ENCODE peak calls at places on chromosomes 1 and 21, in eight cellular contexts. One of them, this sample, is unnamed.

GRCh38 chr1:45011837-45012638 is at the start of gene UROD:
- DNase-seq in neuronal stem cell: peak; percentile 91
- DNase-seq in AG04450: peak; percentile 92
- DNase-seq in stimulated activated CD8-positive, alpha-beta memory T cell treated with anti-CD3 and anti-CD28 coated beads, Interleukin-4, amount 100 ng/mL, for 1 hour: peak; percentile 69
- DNase-seq in stimulated activated CD4-positive, alpha-beta T cell treated with anti-CD3 and anti-CD28 coated beads, TNF-alpha, amount 100 ng/mL, for 1 hour: peak; percentile 75
- DNase-seq in GM12865: peak; percentile 97
- DNase-seq in GM04504: peak; percentile 92
- DNase-seq in dorsolateral prefrontal cortex: peak; percentile 89
- DNase-seq in this sample: peak; percentile 25

GRCh38 chr1:36305915-36306209 is 306 bp upstream of the SH3D21 start:
- DNase-seq in GM04504: no peak
- DNase-seq in AG04450: no peak
- DNase-seq in GM12865: no peak
- DNase-seq in stimulated activated CD4-positive, alpha-beta T cell treated with anti-CD3 and anti-CD28 coated beads, TNF-alpha, amount 100 ng/mL, for 1 hour: no peak
- DNase-seq in dorsolateral prefrontal cortex: no peak
- DNase-seq in neuronal stem cell: no peak
- DNase-seq in stimulated activated CD8-positive, alpha-beta memory T cell treated with anti-CD3 and anti-CD28 coated beads, Interleukin-4, amount 100 ng/mL, for 1 hour: no peak
- DNase-seq in this sample: no peak

GRCh38 chr21:35430260-35430659 is 381.2 kb upstream of the RUNX1 start:
- DNase-seq in AG04450: no peak
- DNase-seq in stimulated activated CD4-positive, alpha-beta T cell treated with anti-CD3 and anti-CD28 coated beads, TNF-alpha, amount 100 ng/mL, for 1 hour: no peak
- DNase-seq in dorsolateral prefrontal cortex: no peak
- DNase-seq in GM04504: no peak
- DNase-seq in neuronal stem cell: no peak
- DNase-seq in stimulated activated CD8-positive, alpha-beta memory T cell treated with anti-CD3 and anti-CD28 coated beads, Interleukin-4, amount 100 ng/mL, for 1 hour: no peak
- DNase-seq in GM12865: no peak
- DNase-seq in this sample: no peak

GRCh38 chr1:38083541-38083940 is 36.9 kb upstream of the POU3F1 start:
- DNase-seq in dorsolateral prefrontal cortex: no peak
- DNase-seq in stimulated activated CD8-positive, alpha-beta memory T cell treated with anti-CD3 and anti-CD28 coated beads, Interleukin-4, amount 100 ng/mL, for 1 hour: no peak
- DNase-seq in neuronal stem cell: no peak
- DNase-seq in GM12865: no peak
- DNase-seq in stimulated activated CD4-positive, alpha-beta T cell treated with anti-CD3 and anti-CD28 coated beads, TNF-alpha, amount 100 ng/mL, for 1 hour: no peak
- DNase-seq in AG04450: no peak
- DNase-seq in GM04504: no peak
- DNase-seq in this sample: no peak

GRCh38 chr1:203401151-203401550 is 50.2 kb upstream of the FMOD start:
- DNase-seq in stimulated activated CD4-positive, alpha-beta T cell treated with anti-CD3 and anti-CD28 coated beads, TNF-alpha, amount 100 ng/mL, for 1 hour: no peak
- DNase-seq in GM04504: no peak
- DNase-seq in GM12865: no peak
- DNase-seq in neuronal stem cell: no peak
- DNase-seq in dorsolateral prefrontal cortex: no peak
- DNase-seq in stimulated activated CD8-positive, alpha-beta memory T cell treated with anti-CD3 and anti-CD28 coated beads, Interleukin-4, amount 100 ng/mL, for 1 hour: no peak
- DNase-seq in AG04450: no peak
- DNase-seq in this sample: no peak

GRCh38 chr1:156086256-156086662 is 4.0 kb upstream of the MEX3A start:
- DNase-seq in dorsolateral prefrontal cortex: no peak
- DNase-seq in GM12865: no peak
- DNase-seq in stimulated activated CD8-positive, alpha-beta memory T cell treated with anti-CD3 and anti-CD28 coated beads, Interleukin-4, amount 100 ng/mL, for 1 hour: no peak
- DNase-seq in GM04504: no peak
- DNase-seq in AG04450: no peak
- DNase-seq in stimulated activated CD4-positive, alpha-beta T cell treated with anti-CD3 and anti-CD28 coated beads, TNF-alpha, amount 100 ng/mL, for 1 hour: no peak
- DNase-seq in neuronal stem cell: no peak
- DNase-seq in this sample: no peak

GRCh38 chr21:31351438-31351837 is 7.4 kb upstream of the TIAM1 start:
- DNase-seq in GM12865: no peak
- DNase-seq in stimulated activated CD4-positive, alpha-beta T cell treated with anti-CD3 and anti-CD28 coated beads, TNF-alpha, amount 100 ng/mL, for 1 hour: no peak
- DNase-seq in stimulated activated CD8-positive, alpha-beta memory T cell treated with anti-CD3 and anti-CD28 coated beads, Interleukin-4, amount 100 ng/mL, for 1 hour: no peak
- DNase-seq in neuronal stem cell: no peak
- DNase-seq in GM04504: no peak
- DNase-seq in AG04450: no peak
- DNase-seq in dorsolateral prefrontal cortex: no peak
- DNase-seq in this sample: no peak

GRCh38 chr1:225462714-225463574 is 35.1 kb upstream of the LBR start:
- DNase-seq in stimulated activated CD4-positive, alpha-beta T cell treated with anti-CD3 and anti-CD28 coated beads, TNF-alpha, amount 100 ng/mL, for 1 hour: no peak
- DNase-seq in stimulated activated CD8-positive, alpha-beta memory T cell treated with anti-CD3 and anti-CD28 coated beads, Interleukin-4, amount 100 ng/mL, for 1 hour: no peak
- DNase-seq in dorsolateral prefrontal cortex: peak; percentile 35
- DNase-seq in AG04450: no peak
- DNase-seq in GM12865: no peak
- DNase-seq in neuronal stem cell: no peak
- DNase-seq in GM04504: no peak
- DNase-seq in this sample: no peak

GRCh38 chr1:223419561-223419960 is 26.3 kb downstream of the CCDC185 start:
- DNase-seq in stimulated activated CD8-positive, alpha-beta memory T cell treated with anti-CD3 and anti-CD28 coated beads, Interleukin-4, amount 100 ng/mL, for 1 hour: no peak
- DNase-seq in GM04504: no peak
- DNase-seq in GM12865: no peak
- DNase-seq in dorsolateral prefrontal cortex: no peak
- DNase-seq in neuronal stem cell: no peak
- DNase-seq in stimulated activated CD4-positive, alpha-beta T cell treated with anti-CD3 and anti-CD28 coated beads, TNF-alpha, amount 100 ng/mL, for 1 hour: no peak
- DNase-seq in AG04450: no peak
- DNase-seq in this sample: no peak

GRCh38 chr1:165907256-165907857 is 79.9 kb downstream of the UCK2 start:
- DNase-seq in GM12865: no peak
- DNase-seq in neuronal stem cell: no peak
- DNase-seq in stimulated activated CD4-positive, alpha-beta T cell treated with anti-CD3 and anti-CD28 coated beads, TNF-alpha, amount 100 ng/mL, for 1 hour: no peak
- DNase-seq in stimulated activated CD8-positive, alpha-beta memory T cell treated with anti-CD3 and anti-CD28 coated beads, Interleukin-4, amount 100 ng/mL, for 1 hour: no peak
- DNase-seq in dorsolateral prefrontal cortex: no peak
- DNase-seq in AG04450: no peak
- DNase-seq in GM04504: no peak
- DNase-seq in this sample: no peak

GRCh38 chr1:207424570-207425131 is 29.5 kb upstream of the CR2 start:
- DNase-seq in dorsolateral prefrontal cortex: no peak
- DNase-seq in neuronal stem cell: no peak
- DNase-seq in GM04504: no peak
- DNase-seq in stimulated activated CD4-positive, alpha-beta T cell treated with anti-CD3 and anti-CD28 coated beads, TNF-alpha, amount 100 ng/mL, for 1 hour: no peak
- DNase-seq in AG04450: no peak
- DNase-seq in stimulated activated CD8-positive, alpha-beta memory T cell treated with anti-CD3 and anti-CD28 coated beads, Interleukin-4, amount 100 ng/mL, for 1 hour: no peak
- DNase-seq in GM12865: peak; percentile 41
- DNase-seq in this sample: no peak

GRCh38 chr1:72397786-72398185 is 115.4 kb upstream of the NEGR1 start:
- DNase-seq in neuronal stem cell: no peak
- DNase-seq in GM12865: no peak
- DNase-seq in GM04504: peak; percentile 56
- DNase-seq in dorsolateral prefrontal cortex: no peak
- DNase-seq in stimulated activated CD4-positive, alpha-beta T cell treated with anti-CD3 and anti-CD28 coated beads, TNF-alpha, amount 100 ng/mL, for 1 hour: no peak
- DNase-seq in AG04450: peak; percentile 41
- DNase-seq in stimulated activated CD8-positive, alpha-beta memory T cell treated with anti-CD3 and anti-CD28 coated beads, Interleukin-4, amount 100 ng/mL, for 1 hour: no peak
- DNase-seq in this sample: no peak

GRCh38 chr21:25428537-25428936 is 178.7 kb downstream of the MRPL39 start:
- DNase-seq in dorsolateral prefrontal cortex: no peak
- DNase-seq in neuronal stem cell: no peak
- DNase-seq in stimulated activated CD8-positive, alpha-beta memory T cell treated with anti-CD3 and anti-CD28 coated beads, Interleukin-4, amount 100 ng/mL, for 1 hour: no peak
- DNase-seq in stimulated activated CD4-positive, alpha-beta T cell treated with anti-CD3 and anti-CD28 coated beads, TNF-alpha, amount 100 ng/mL, for 1 hour: no peak
- DNase-seq in GM12865: peak; percentile 78
- DNase-seq in AG04450: no peak
- DNase-seq in GM04504: no peak
- DNase-seq in this sample: no peak

GRCh38 chr1:248923932-248924331 is 17.9 kb downstream of the PGBD2 start:
- DNase-seq in stimulated activated CD4-positive, alpha-beta T cell treated with anti-CD3 and anti-CD28 coated beads, TNF-alpha, amount 100 ng/mL, for 1 hour: no peak
- DNase-seq in neuronal stem cell: no peak
- DNase-seq in AG04450: no peak
- DNase-seq in dorsolateral prefrontal cortex: no peak
- DNase-seq in stimulated activated CD8-positive, alpha-beta memory T cell treated with anti-CD3 and anti-CD28 coated beads, Interleukin-4, amount 100 ng/mL, for 1 hour: no peak
- DNase-seq in GM04504: no peak
- DNase-seq in GM12865: no peak
- DNase-seq in this sample: no peak

GRCh38 chr1:166947398-166948043 is 27.8 kb downstream of the ILDR2 start:
- DNase-seq in stimulated activated CD4-positive, alpha-beta T cell treated with anti-CD3 and anti-CD28 coated beads, TNF-alpha, amount 100 ng/mL, for 1 hour: no peak
- DNase-seq in GM12865: peak; percentile 4
- DNase-seq in neuronal stem cell: peak; percentile 94
- DNase-seq in stimulated activated CD8-positive, alpha-beta memory T cell treated with anti-CD3 and anti-CD28 coated beads, Interleukin-4, amount 100 ng/mL, for 1 hour: no peak
- DNase-seq in dorsolateral prefrontal cortex: peak; percentile 91
- DNase-seq in GM04504: peak; percentile 19
- DNase-seq in AG04450: no peak
- DNase-seq in this sample: peak; percentile 81

GRCh38 chr1:100834779-100835645 is 59.6 kb downstream of the EXTL2 start:
- DNase-seq in GM04504: no peak
- DNase-seq in GM12865: peak; percentile 47
- DNase-seq in stimulated activated CD8-positive, alpha-beta memory T cell treated with anti-CD3 and anti-CD28 coated beads, Interleukin-4, amount 100 ng/mL, for 1 hour: no peak
- DNase-seq in dorsolateral prefrontal cortex: no peak
- DNase-seq in neuronal stem cell: no peak
- DNase-seq in stimulated activated CD4-positive, alpha-beta T cell treated with anti-CD3 and anti-CD28 coated beads, TNF-alpha, amount 100 ng/mL, for 1 hour: no peak
- DNase-seq in AG04450: no peak
- DNase-seq in this sample: no peak

GRCh38 chr1:68963353-68963752 is 466.5 kb upstream of the DEPDC1 start:
- DNase-seq in stimulated activated CD8-positive, alpha-beta memory T cell treated with anti-CD3 and anti-CD28 coated beads, Interleukin-4, amount 100 ng/mL, for 1 hour: no peak
- DNase-seq in GM04504: no peak
- DNase-seq in dorsolateral prefrontal cortex: no peak
- DNase-seq in GM12865: no peak
- DNase-seq in neuronal stem cell: no peak
- DNase-seq in stimulated activated CD4-positive, alpha-beta T cell treated with anti-CD3 and anti-CD28 coated beads, TNF-alpha, amount 100 ng/mL, for 1 hour: no peak
- DNase-seq in AG04450: no peak
- DNase-seq in this sample: no peak

GRCh38 chr1:95207223-95207935 is 26.6 kb upstream of the RWDD3 start:
- DNase-seq in AG04450: no peak
- DNase-seq in dorsolateral prefrontal cortex: no peak
- DNase-seq in GM12865: no peak
- DNase-seq in GM04504: no peak
- DNase-seq in neuronal stem cell: no peak
- DNase-seq in stimulated activated CD8-positive, alpha-beta memory T cell treated with anti-CD3 and anti-CD28 coated beads, Interleukin-4, amount 100 ng/mL, for 1 hour: no peak
- DNase-seq in stimulated activated CD4-positive, alpha-beta T cell treated with anti-CD3 and anti-CD28 coated beads, TNF-alpha, amount 100 ng/mL, for 1 hour: no peak
- DNase-seq in this sample: no peak

GRCh38 chr1:192918259-192918658 is 109.4 kb downstream of the RGS2 start:
- DNase-seq in stimulated activated CD4-positive, alpha-beta T cell treated with anti-CD3 and anti-CD28 coated beads, TNF-alpha, amount 100 ng/mL, for 1 hour: no peak
- DNase-seq in dorsolateral prefrontal cortex: no peak
- DNase-seq in stimulated activated CD8-positive, alpha-beta memory T cell treated with anti-CD3 and anti-CD28 coated beads, Interleukin-4, amount 100 ng/mL, for 1 hour: no peak
- DNase-seq in GM12865: no peak
- DNase-seq in neuronal stem cell: no peak
- DNase-seq in GM04504: no peak
- DNase-seq in AG04450: no peak
- DNase-seq in this sample: no peak

GRCh38 chr1:165551469-165551868 is 7.7 kb downstream of the LRRC52 start:
- DNase-seq in stimulated activated CD8-positive, alpha-beta memory T cell treated with anti-CD3 and anti-CD28 coated beads, Interleukin-4, amount 100 ng/mL, for 1 hour: no peak
- DNase-seq in GM04504: no peak
- DNase-seq in GM12865: no peak
- DNase-seq in stimulated activated CD4-positive, alpha-beta T cell treated with anti-CD3 and anti-CD28 coated beads, TNF-alpha, amount 100 ng/mL, for 1 hour: no peak
- DNase-seq in neuronal stem cell: no peak
- DNase-seq in dorsolateral prefrontal cortex: no peak
- DNase-seq in AG04450: no peak
- DNase-seq in this sample: no peak

GRCh38 chr1:39394059-39394458 is 97.4 kb upstream of the BMP8A start:
- DNase-seq in GM04504: no peak
- DNase-seq in stimulated activated CD4-positive, alpha-beta T cell treated with anti-CD3 and anti-CD28 coated beads, TNF-alpha, amount 100 ng/mL, for 1 hour: no peak
- DNase-seq in dorsolateral prefrontal cortex: no peak
- DNase-seq in stimulated activated CD8-positive, alpha-beta memory T cell treated with anti-CD3 and anti-CD28 coated beads, Interleukin-4, amount 100 ng/mL, for 1 hour: no peak
- DNase-seq in GM12865: no peak
- DNase-seq in neuronal stem cell: no peak
- DNase-seq in AG04450: no peak
- DNase-seq in this sample: no peak

GRCh38 chr1:214364335-214364734 is 83.4 kb downstream of the SMYD2 start:
- DNase-seq in AG04450: no peak
- DNase-seq in neuronal stem cell: no peak
- DNase-seq in stimulated activated CD4-positive, alpha-beta T cell treated with anti-CD3 and anti-CD28 coated beads, TNF-alpha, amount 100 ng/mL, for 1 hour: no peak
- DNase-seq in GM12865: no peak
- DNase-seq in dorsolateral prefrontal cortex: no peak
- DNase-seq in GM04504: no peak
- DNase-seq in stimulated activated CD8-positive, alpha-beta memory T cell treated with anti-CD3 and anti-CD28 coated beads, Interleukin-4, amount 100 ng/mL, for 1 hour: no peak
- DNase-seq in this sample: no peak

GRCh38 chr1:163673076-163673475 is 351.3 kb downstream of the NUF2 start:
- DNase-seq in GM12865: no peak
- DNase-seq in stimulated activated CD8-positive, alpha-beta memory T cell treated with anti-CD3 and anti-CD28 coated beads, Interleukin-4, amount 100 ng/mL, for 1 hour: no peak
- DNase-seq in stimulated activated CD4-positive, alpha-beta T cell treated with anti-CD3 and anti-CD28 coated beads, TNF-alpha, amount 100 ng/mL, for 1 hour: no peak
- DNase-seq in AG04450: no peak
- DNase-seq in neuronal stem cell: no peak
- DNase-seq in GM04504: no peak
- DNase-seq in dorsolateral prefrontal cortex: no peak
- DNase-seq in this sample: no peak